ENCODE peak calls at places on chromosomes 1 and 21, in five cellular contexts. R is heart left ventricle, S is suprapubic skin, E is esophagus squamous epithelium, A is right lobe of liver. D is an unnamed sample.

GRCh38 chr1:38046884-38047602 is 450 bp upstream of the POU3F1 start:
- DNase-seq in R (peak; percentile 91), A (peak; percentile 90), S (peak; percentile 88), E (no peak), D (no peak)

GRCh38 chr21:38911523-38912354 is 106.0 kb downstream of the ETS2 start:
- DNase-seq in E (no peak), A (peak; percentile 63), R (no peak), S (no peak), D (peak; percentile 77)

GRCh38 chr1:234531181-234532132 is 52.5 kb upstream of the TARBP1 start:
- DNase-seq in A (no peak), S (peak; percentile 89), R (peak; percentile 82), E (no peak), D (no peak)

GRCh38 chr1:36609241-36610027 is 126.7 kb upstream of the CSF3R start:
- DNase-seq in E (no peak), A (peak; percentile 61), S (no peak), R (no peak), D (no peak)

GRCh38 chr1:8902765-8903164 is 24.3 kb upstream of the ENO1 start:
- DNase-seq in A (no peak), S (no peak), R (no peak), E (no peak), D (no peak)

GRCh38 chr1:183685112-183685713 is 32.1 kb upstream of the APOBEC4 start:
- DNase-seq in E (no peak), A (no peak), S (no peak), R (no peak), D (no peak)

GRCh38 chr1:67614511-67614934 is 70.5 kb upstream of the GADD45A start:
- DNase-seq in S (no peak), R (no peak), A (no peak), E (no peak), D (peak; percentile 52)

GRCh38 chr1:182768973-182769372 is 20.6 kb upstream of the NPL start:
- DNase-seq in E (no peak), R (no peak), S (no peak), A (no peak), D (no peak)

GRCh38 chr1:11176081-11176706 is 13.0 kb upstream of the ANGPTL7 start:
- DNase-seq in E (no peak), A (no peak), S (no peak), R (peak; percentile 59), D (no peak)

GRCh38 chr1:75341537-75341936 is 207.3 kb downstream of the LHX8 start:
- DNase-seq in R (no peak), E (no peak), S (no peak), A (no peak), D (no peak)

GRCh38 chr1:150152182-150152536 is 2.4 kb downstream of the PLEKHO1 start:
- DNase-seq in A (no peak), S (no peak), R (no peak), E (no peak), D (peak; percentile 91)

GRCh38 chr1:150150511-150151021 is 850 bp downstream of the PLEKHO1 start:
- DNase-seq in E (no peak), R (peak; percentile 51), S (peak; percentile 79), A (peak; percentile 53), D (no peak)

GRCh38 chr1:150149490-150150453 is at the start of gene PLEKHO1:
- DNase-seq in A (peak; percentile 77), E (no peak), S (peak; percentile 90), R (peak; percentile 91), D (peak; percentile 72)

GRCh38 chr1:150152772-150153461 is 3.2 kb downstream of the PLEKHO1 start:
- DNase-seq in S (no peak), A (no peak), E (no peak), R (no peak), D (peak; percentile 67)

DNA sequence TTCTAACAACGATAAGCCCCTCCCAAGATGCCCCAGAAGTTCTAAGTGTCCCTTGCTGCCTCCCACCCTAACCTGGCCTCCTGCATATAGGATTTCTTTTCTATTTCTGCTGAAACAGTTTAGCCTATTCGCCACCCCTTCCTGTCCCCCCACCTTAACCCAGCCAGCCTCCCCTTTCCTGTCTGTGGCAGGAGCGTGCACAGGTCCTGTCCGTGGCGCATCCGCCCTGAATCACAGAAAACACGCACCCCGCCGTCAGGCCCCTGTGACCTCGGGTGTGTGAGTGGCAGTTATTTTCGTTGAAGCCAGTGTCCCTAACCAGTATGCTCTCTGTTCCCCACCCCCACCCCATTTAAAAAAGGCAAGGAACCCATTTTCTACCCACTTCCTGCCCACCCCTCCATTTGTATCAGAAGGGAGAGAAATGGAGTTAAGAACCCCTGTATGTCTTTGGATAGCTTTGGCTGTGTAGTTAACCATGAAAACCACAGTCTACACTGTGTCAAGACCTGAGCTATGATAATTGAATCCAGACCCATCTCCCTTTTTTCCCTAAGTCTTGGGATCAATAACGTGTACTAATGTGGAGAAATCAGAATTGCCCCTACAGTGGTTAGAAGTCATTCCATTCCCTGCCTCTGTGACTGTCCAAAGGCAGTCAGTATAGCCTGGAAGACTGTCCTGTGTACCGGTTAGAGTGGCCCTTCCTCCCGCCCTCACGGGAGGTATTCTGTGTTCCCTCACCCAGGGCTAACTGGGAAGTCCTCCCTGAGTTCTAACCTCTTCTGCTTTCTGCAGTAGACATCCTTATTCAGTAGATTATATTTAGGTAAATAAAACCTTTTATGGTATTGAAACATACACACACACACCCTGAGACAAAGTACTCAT is 1.8 kb downstream of the PLEKHO1 start:
- DNase-seq in A (no peak), E (no peak), R (peak; percentile 42), S (no peak), D (peak; percentile 61)
- TF ChIP-seq POLR2A in A (no peak), E (no peak), R (no peak), S (no peak), D (no peak)

GRCh38 chr21:46096997-46097825 is 701 bp upstream of the COL6A2 start:
- DNase-seq in R (peak; percentile 43), E (no peak), A (no peak), S (no peak), D (peak; percentile 86)
- H3K27ac ChIP-seq in R (peak overlapping the region; percentile 99), E (peak overlapping the region; percentile 96), A (peak overlapping the region; percentile 79), S (peak overlapping the region; percentile 98), D (peak overlapping the region; percentile 98)

GRCh38 chr21:16707274-16707673 is 805.6 kb upstream of the CXADR start:
- DNase-seq in S (no peak), A (no peak), R (no peak), E (no peak), D (no peak)
- H3K4me1 ChIP-seq in S (no peaks in the 10 kb centered on the region), A (no peaks in the 10 kb centered on the region), R (no peaks in the 10 kb centered on the region), E (peaks cover 8% of the 10 kb centered on the region), D (no peaks in the 10 kb centered on the region)

GRCh38 chr1:203276916-203277535 is 28.3 kb upstream of the BTG2 start:
- DNase-seq in S (no peak), E (no peak), A (no peak), R (peak; percentile 60), D (peak; percentile 87)

GRCh38 chr1:203276408-203276807 is 28.9 kb upstream of the BTG2 start:
- DNase-seq in S (no peak), E (no peak), R (no peak), A (no peak), D (no peak)

GRCh38 chr1:203280061-203280460 is 25.3 kb upstream of the BTG2 start:
- DNase-seq in S (no peak), E (no peak), A (no peak), R (no peak), D (no peak)

GRCh38 chr1:203278885-203279406 is 26.4 kb upstream of the BTG2 start:
- DNase-seq in A (no peak), R (no peak), E (no peak), S (no peak), D (no peak)

DNA sequence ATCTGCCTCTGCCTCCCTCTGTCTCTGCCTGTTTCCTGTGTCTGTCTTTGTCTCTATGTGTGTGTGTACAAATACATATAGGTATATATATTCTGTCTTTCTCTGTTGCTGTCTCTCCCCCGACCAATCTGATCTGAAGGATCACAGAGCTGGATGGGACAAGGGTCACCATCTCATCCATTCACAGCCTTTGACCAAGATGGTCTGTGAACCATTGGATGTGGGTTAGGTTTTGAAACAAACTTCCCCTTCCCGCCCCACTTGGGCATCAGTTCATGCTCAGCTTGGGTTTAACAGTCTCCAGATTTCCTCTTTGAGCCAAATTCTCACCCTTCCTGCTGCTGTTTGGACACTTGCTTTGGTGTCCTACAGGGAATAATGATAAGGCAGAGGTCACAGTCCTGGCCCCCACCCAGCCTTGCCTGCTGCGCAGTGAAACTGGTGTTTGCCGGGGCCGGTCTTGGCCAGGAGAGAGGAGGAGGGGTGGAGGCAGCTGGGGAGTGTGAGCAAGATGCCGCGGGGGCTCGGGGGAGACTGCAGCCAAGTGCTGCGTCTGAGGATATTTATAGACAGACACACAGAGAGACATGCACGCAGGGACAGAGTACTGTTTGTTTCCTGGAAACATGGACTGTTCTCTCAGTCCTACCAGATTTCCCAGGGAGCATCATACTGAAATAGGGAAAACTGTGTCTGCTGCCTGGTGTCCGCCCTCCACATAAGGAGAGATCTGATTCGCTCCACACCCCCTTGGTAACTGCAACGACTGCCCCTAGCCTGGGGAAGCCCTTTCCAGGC is 27.0 kb upstream of the BTG2 start:
- DNase-seq in A (no peak), R (peak; percentile 98), S (peak; percentile 93), E (no peak), D (peak; percentile 98)
- TF ChIP-seq POLR2A in A (no peak), R (peak; percentile 65), S (peak; percentile 44), E (no peak), D (no peak)